ENCODE peak calls at places on chromosomes 12 and 14, in six cellular contexts. N is transverse colon, H is PC-3, J is heart left ventricle, F is RWPE2, D is lung. G is an unnamed sample.
A peak's percentile ranks its signal among the peaks of the same experiment; 100 is the strongest.

GRCh38 chr12:89765959-89766824 is 57.6 kb upstream of the ATP2B1 start:
- DNase-seq in H (no peak), N (no peak), J (no peak), D (no peak), F (no peak), G (no peak)

GRCh38 chr12:117564885-117565284 is 203.5 kb upstream of the NOS1 start:
- DNase-seq in J (no peak), N (no peak), D (no peak), F (no peak), H (no peak), G (no peak)

GRCh38 chr12:19641235-19642080 is 202.2 kb downstream of the AEBP2 start:
- DNase-seq in J (no peak), H (no peak), F (no peak), D (no peak), N (no peak), G (no peak)

GRCh38 chr12:80988986-80989385 is 51.3 kb upstream of the LIN7A start:
- DNase-seq in D (no peak), F (no peak), N (peak; percentile 14), H (no peak), J (no peak), G (no peak)

GRCh38 chr12:119153477-119154434 is 25.0 kb upstream of the HSPB8 start:
- DNase-seq in N (peak; percentile 25), F (no peak), J (peak; percentile 78), H (peak; percentile 15), D (peak; percentile 77), G (no peak)

GRCh38 chr12:59839514-59839913 is 243.7 kb downstream of the SLC16A7 start:
- DNase-seq in F (no peak), D (no peak), N (no peak), J (no peak), H (peak; percentile 25), G (no peak)

GRCh38 chr12:115640929-115641328 is 636.6 kb downstream of the MED13L start:
- DNase-seq in J (no peak), F (no peak), H (peak; percentile 25), N (no peak), D (no peak), G (peak; percentile 81)

GRCh38 chr12:52436000-52436827 is 2.0 kb upstream of the KRT75 start:
- DNase-seq in D (no peak), J (no peak), H (peak; percentile 94), N (no peak), F (peak; percentile 81), G (peak; percentile 90)

GRCh38 chr12:33825986-33826602 is 196.2 kb upstream of the ALG10 start:
- DNase-seq in H (no peak), F (no peak), J (no peak), D (no peak), N (no peak), G (peak; percentile 14)

GRCh38 chr12:2682301-2683282 is 112.2 kb upstream of the FKBP4 start:
- DNase-seq in H (peak; percentile 38), J (no peak), D (peak; percentile 28), N (peak; percentile 31), F (no peak), G (peak; percentile 15)

GRCh38 chr12:131189781-131190180 is 236.1 kb downstream of the ADGRD1 start:
- DNase-seq in D (no peak), J (no peak), F (no peak), H (no peak), N (no peak), G (no peak)

GRCh38 chr12:3078086-3078820 is 1.1 kb downstream of the TSPAN9 start:
- DNase-seq in D (no peak), H (no peak), J (peak; percentile 51), N (no peak), F (no peak), G (no peak)

GRCh38 chr14:55245657-55246268 is 25.5 kb upstream of the FBXO34 start:
- DNase-seq in F (no peak), J (no peak), H (peak; percentile 76), N (peak; percentile 14), D (no peak), G (peak; percentile 21)
- TF ChIP-seq CTCF in F (peak; percentile 68), J (peak; percentile 33), H (peak; percentile 98), N (peak; percentile 49), D (peak; percentile 24), G (peak; percentile 81)

DNA sequence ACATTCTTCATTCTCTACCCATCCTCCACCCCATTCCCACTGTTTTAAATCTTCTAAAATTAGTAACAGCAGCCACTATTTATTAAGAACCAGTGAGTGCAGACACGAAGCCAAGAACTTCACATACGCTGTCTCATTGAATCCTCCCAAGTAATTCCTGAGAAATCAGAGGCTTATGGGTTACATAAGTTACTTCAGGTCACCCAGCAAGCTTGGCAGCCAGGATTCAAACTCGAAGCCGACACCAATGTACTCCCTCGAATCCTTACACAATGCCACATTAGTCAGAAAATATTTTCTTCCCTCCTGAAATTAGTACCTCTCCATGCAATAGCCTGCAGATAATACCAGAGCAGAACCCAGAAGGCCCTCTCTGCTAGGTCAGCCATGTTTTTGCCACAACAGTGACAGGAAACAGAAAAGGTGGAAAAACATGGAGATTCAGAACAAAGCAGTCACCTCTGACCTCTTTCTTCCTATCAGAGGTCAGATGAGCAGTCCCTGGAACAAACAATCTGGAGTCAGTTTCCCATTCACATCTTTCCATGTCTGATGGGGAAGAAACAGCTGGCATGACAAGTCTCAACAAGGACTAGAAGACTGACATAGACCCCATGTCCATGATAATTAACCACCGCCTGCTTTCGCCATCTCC is 16.4 kb downstream of the NID2 start:
- DNase-seq in J (no peak), H (no peak), D (no peak), F (no peak), N (no peak), G (no peak)
- H3K4me1 ChIP-seq in J (peaks cover 56% of the 10 kb centered on the region), H (peaks cover 18% of the 10 kb centered on the region), D (peaks cover 36% of the 10 kb centered on the region), F (peaks cover 4% of the 10 kb centered on the region), N (peaks cover 15% of the 10 kb centered on the region), G (peaks cover 10% of the 10 kb centered on the region)

GRCh38 chr14:69685716-69686115 is 74.3 kb downstream of the SUSD6 start:
- DNase-seq in F (no peak), N (peak; percentile 69), J (peak; percentile 72), D (peak; percentile 73), H (peak; percentile 38), G (peak; percentile 77)
- TF ChIP-seq CTCF in F (peak; percentile 20), N (no peak), J (no peak), D (no peak), H (no peak), G (no peak)

DNA sequence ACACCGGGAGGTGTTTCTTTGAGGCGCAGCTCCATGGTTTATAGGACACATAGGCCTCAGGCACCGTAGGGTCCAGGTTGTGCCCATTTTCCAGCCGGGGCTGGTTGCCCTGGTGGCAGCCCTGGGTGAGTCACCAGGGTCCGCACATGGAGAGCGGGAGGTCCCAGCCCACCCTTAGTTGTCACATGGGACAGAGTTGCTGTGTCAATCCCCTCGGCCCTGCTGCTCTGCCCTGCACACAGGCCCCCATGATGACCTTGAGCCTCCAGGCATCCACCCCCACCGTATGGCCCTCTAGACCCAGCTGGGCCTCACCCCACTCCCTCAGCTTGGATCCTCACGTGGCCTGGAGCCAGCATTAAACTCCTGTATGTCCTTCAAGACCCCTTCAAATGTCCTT is 7.7 kb downstream of the TRMT61A start:
- DNase-seq in J (peak; percentile 53), D (no peak), N (no peak), F (no peak), H (no peak), G (no peak)
- H3K4me1 ChIP-seq in J (peaks cover 30% of the 10 kb centered on the region), D (peaks cover 4% of the 10 kb centered on the region), N (peaks cover 41% of the 10 kb centered on the region), F (peaks cover 24% of the 10 kb centered on the region), H (peaks cover 30% of the 10 kb centered on the region), G (peaks cover 34% of the 10 kb centered on the region)

DNA sequence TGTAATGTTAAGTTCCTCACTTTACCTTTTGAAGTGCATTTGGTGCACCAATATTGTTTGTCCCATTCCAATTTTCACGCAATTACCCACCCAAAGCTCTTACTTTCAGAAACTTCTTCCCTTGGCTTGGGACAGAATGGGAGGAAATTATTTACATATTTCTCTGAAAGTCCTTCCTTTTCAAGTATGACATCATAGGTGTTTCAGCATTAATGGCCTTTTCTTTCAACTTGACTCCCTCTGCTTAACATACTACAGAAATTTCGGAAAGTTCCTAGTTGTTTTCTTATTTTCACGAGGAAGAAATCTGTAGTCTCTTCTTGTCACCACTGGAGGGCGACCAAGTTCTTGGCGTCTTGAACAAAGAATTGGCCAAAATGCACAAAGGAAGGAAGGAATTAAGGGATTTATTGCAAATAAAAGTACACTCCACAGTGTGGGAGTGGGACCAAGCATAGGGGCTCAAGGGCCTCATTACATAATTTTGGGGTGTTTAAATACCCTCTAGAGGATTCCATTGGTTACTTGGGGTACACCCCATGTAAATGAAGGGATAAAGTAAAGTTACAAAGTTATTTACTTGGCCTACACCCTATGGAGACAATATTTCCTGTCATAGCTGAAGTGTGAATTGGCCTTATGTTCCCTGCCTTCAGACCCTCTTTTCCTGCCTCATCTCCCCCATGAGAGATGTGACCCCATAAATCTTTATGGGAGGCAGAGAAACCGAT is 70.5 kb downstream of the RPL10L start:
- DNase-seq in H (peak; percentile 58), N (peak; percentile 14), D (no peak), J (no peak), F (no peak), G (peak; percentile 6)
- TF ChIP-seq CTCF in H (peak; percentile 86), N (peak; percentile 56), D (peak; percentile 3), J (no peak), F (peak; percentile 92), G (peak; percentile 43)

GRCh38 chr12:62931481-62931880 is 3.5 kb downstream of the PPM1H start:
- DNase-seq in J (no peak), F (no peak), N (no peak), H (no peak), D (no peak), G (no peak)

GRCh38 chr12:62930546-62931425 is 4.2 kb downstream of the PPM1H start:
- DNase-seq in J (no peak), D (no peak), F (no peak), N (no peak), H (peak; percentile 57), G (peak; percentile 24)

GRCh38 chr12:62925680-62926079 is 9.3 kb downstream of the PPM1H start:
- DNase-seq in F (no peak), D (no peak), N (no peak), H (no peak), J (no peak), G (no peak)

GRCh38 chr12:62924084-62924483 is 10.9 kb downstream of the PPM1H start:
- DNase-seq in F (no peak), J (no peak), H (no peak), D (no peak), N (no peak), G (no peak)

DNA sequence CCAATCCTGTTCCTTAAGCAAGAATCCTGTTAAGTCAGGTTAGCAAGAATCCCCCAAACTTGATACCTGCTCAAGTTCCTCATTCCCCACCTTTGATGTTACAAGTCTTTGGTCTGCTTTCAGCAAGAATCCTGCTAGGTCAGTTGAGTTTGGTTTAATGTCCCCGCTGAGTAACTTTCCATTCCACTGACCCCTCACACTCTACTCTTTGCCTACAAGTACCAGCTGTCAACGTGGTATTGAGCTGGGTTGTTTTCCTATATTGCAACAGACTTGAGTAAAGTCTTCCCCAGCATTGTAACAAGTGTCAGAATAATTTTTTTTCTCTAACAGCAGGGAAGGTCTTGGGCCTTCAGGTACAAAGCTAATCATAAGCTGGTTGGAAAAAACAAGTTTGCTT is 6.3 kb downstream of the PPM1H start:
- DNase-seq in F (no peak), N (no peak), H (no peak), J (no peak), D (no peak), G (no peak)
- H3K4me1 ChIP-seq in F (no peaks in the 10 kb centered on the region), N (no peaks in the 10 kb centered on the region), H (peaks cover 19% of the 10 kb centered on the region), J (peaks cover 5% of the 10 kb centered on the region), D (no peaks in the 10 kb centered on the region), G (peaks cover 1% of the 10 kb centered on the region)

GRCh38 chr12:27840229-27840999 is 60.4 kb upstream of the MANSC4 start:
- DNase-seq in F (no peak), N (no peak), H (peak; percentile 48), J (no peak), D (no peak), G (no peak)
- TF ChIP-seq CTCF in F (peak; percentile 39), N (no peak), H (peak; percentile 90), J (no peak), D (no peak), G (peak; percentile 55)